ENCODE peak calls at places on chromosome 4, in seven cellular contexts. Z is fibroblast of lung, E is mesendoderm, A is heart left ventricle, I is adrenal gland, O is heart right ventricle, Q is right cardiac atrium. T is an unnamed sample.

GRCh38 chr4:108561086-108561485 is 59.3 kb upstream of the RPL34 start:
- DNase-seq in Z (no peak), E (no peak), A (no peak), I (no peak), O (no peak), Q (no peak), T (no peak)

GRCh38 chr4:17534705-17535104 is 19.7 kb downstream of the CLRN2 start:
- DNase-seq in Z (no peak), E (no peak), A (no peak), I (no peak), O (no peak), Q (no peak), T (no peak)

GRCh38 chr4:105596676-105597075 is 44.3 kb downstream of the ARHGEF38 start:
- DNase-seq in Z (no peak), E (peak; percentile 20), A (no peak), I (no peak), O (no peak), Q (no peak), T (no peak)

GRCh38 chr4:113540859-113541258 is 220.7 kb downstream of the CAMK2D start:
- DNase-seq in Z (peak; percentile 40), E (no peak), A (peak; percentile 66), I (no peak), O (peak; percentile 78), Q (no peak), T (no peak)

GRCh38 chr4:88054909-88055308 is 47.5 kb downstream of the PKD2 start:
- DNase-seq in Z (peak; percentile 40), E (peak; percentile 79), A (no peak), I (peak; percentile 34), O (peak; percentile 29), Q (no peak), T (no peak)

GRCh38 chr4:138975225-138975624 is 40.4 kb upstream of the NOCT start:
- DNase-seq in Z (no peak), E (peak; percentile 78), A (no peak), I (no peak), O (no peak), Q (no peak), T (no peak)

GRCh38 chr4:47213106-47213505 is 181.7 kb downstream of the GABRB1 start:
- DNase-seq in Z (no peak), E (no peak), A (no peak), I (no peak), O (no peak), Q (no peak), T (no peak)

GRCh38 chr4:106287353-106287969 is 28.5 kb downstream of the TBCK start:
- DNase-seq in Z (peak; percentile 69), E (peak; percentile 55), A (no peak), I (no peak), O (no peak), Q (no peak), T (no peak)

GRCh38 chr4:146040623-146041022 is 102.0 kb upstream of the ZNF827 start:
- DNase-seq in Z (no peak), E (no peak), A (no peak), I (no peak), O (no peak), Q (no peak), T (no peak)

DNA sequence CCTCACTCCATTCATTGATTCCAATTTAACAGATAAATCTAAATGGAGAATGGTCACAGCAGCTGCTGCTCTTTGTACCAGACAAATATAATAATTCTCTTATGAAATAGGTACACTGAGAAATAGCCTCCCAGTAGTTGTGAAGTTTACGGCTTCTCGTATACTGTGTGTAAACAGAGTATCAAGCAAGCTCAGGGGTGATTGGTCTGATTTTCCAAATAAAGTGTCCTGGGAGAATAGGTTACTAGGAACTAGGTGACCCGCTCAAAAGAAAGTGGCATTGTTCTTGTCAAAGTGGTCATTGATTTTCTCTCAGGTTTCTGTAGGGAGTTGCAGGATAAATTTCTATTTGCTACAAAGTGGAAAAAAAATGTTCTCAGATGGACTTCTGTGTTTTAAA is 838.2 kb downstream of the RAPGEF2 start:
- DNase-seq in Z (no peak), E (no peak), A (no peak), I (no peak), O (no peak), Q (no peak), T (no peak)
- H3K4me3 ChIP-seq in Z (no peak overlapping the region), E (no peak overlapping the region), A (no peak overlapping the region), I (no peak overlapping the region), O (no peak overlapping the region), Q (no peak overlapping the region), T (no peak overlapping the region)

GRCh38 chr4:39280770-39281169 is 85.4 kb downstream of the RFC1 start:
- DNase-seq in Z (no peak), E (no peak), A (no peak), I (no peak), O (no peak), Q (no peak), T (no peak)

GRCh38 chr4:39286263-39286662 is 79.9 kb downstream of the RFC1 start:
- DNase-seq in Z (no peak), E (no peak), A (no peak), I (no peak), O (no peak), Q (no peak), T (no peak)

GRCh38 chr4:39291686-39292085 is 74.5 kb downstream of the RFC1 start:
- DNase-seq in Z (no peak), E (no peak), A (no peak), I (no peak), O (no peak), Q (no peak), T (no peak)

GRCh38 chr4:39285111-39285795 is 80.9 kb downstream of the RFC1 start:
- DNase-seq in Z (no peak), E (no peak), A (no peak), I (no peak), O (no peak), Q (no peak), T (no peak)

DNA sequence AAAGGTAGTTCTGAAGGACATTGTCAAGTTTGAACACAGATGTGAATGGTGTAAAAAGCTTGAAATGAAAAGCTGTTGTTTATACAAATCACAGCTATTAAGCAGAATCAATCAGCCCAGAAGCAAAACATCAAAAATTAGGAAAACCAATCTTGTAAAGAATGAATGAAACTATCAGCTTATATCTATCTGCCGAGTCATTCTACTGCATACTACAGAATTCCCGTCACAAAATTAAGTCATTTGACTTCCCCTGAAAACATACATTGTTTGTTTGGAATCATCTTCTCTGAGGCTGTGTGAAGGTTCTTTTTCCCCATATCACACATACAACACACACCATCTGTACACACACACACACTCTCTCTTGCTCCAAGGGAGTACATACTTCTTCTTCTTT is 80.3 kb downstream of the RFC1 start:
- DNase-seq in Z (no peak), E (no peak), A (no peak), I (no peak), O (no peak), Q (no peak), T (no peak)
- H3K27ac ChIP-seq in Z (no peak overlapping the region), E (no peak overlapping the region), A (no peak overlapping the region), I (no peak overlapping the region), O (no peak overlapping the region), Q (no peak overlapping the region), T (no peak overlapping the region)

DNA sequence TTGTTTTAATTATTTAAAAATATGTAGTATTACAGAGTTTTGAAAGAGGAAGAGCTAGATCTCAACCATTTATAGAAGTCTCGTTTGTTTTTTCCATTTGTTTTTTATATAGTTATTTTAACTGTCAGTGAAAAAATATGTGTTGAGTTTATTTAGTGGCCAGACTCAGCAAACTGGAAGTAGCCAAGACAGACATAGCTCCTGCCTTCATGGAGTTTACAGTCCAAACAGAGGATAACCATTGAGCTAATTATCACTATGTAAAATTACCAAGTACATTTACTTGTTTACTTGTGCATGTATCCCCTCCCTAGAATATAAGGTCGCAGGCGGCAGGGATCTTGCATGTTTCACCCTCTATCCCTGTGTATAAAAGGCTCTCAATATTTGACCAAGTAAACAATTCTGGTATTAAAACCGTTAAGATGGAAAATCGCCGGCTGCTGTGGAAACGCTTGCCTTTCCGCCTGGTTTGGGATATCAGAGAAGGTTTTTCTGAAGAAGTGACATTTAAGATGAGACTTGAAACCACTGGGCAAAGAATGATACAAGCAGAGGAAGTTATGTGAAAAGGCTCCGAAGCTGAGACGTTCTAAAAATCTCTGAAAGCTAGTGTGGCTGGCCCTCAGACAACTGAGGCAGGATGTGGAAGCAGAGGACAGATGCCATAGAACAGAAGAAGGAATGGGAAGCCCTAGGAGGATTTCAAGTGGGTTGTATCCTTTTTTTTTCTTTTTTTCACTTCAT is 1.3 kb upstream of the CCNI start:
- DNase-seq in Z (no peak), E (no peak), A (no peak), I (no peak), O (no peak), Q (no peak), T (no peak)
- H3K4me3 ChIP-seq in Z (peak overlapping the region; percentile 92), E (no peak overlapping the region), A (peak overlapping the region; percentile 99), I (no peak overlapping the region), O (peak overlapping the region; percentile 84), Q (peak overlapping the region; percentile 97), T (peak overlapping the region; percentile 70)

DNA sequence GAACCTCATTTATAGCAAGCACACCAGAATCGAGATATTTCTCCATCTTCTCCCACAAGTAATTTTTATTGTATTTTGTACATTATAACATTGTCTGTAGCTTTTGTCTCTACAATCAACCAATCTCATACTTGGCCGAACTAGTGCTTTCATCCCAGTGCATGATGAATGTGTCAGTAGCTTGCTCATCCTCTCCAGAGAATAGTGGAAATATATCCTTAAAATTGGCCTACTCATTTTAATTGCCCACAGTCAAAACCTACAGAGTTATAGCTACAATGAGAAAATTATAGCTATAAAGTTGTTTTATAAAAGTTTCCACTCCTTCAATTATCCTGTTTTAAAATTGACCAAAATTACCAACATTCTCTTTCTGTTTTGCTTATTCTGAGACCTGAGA is 103.8 kb downstream of the MAPK10 start:
- DNase-seq in Z (no peak), E (no peak), A (no peak), I (no peak), O (no peak), Q (no peak), T (no peak)
- H3K27ac ChIP-seq in Z (no peak overlapping the region), E (no peak overlapping the region), A (no peak overlapping the region), I (no peak overlapping the region), O (no peak overlapping the region), Q (no peak overlapping the region), T (no peak overlapping the region)

GRCh38 chr4:136186650-136187049 is 1345.6 kb downstream of the PCDH18 start:
- DNase-seq in Z (no peak), E (no peak), A (no peak), I (no peak), O (no peak), Q (no peak), T (no peak)
- H3K4me3 ChIP-seq in Z (no peak overlapping the region), E (no peak overlapping the region), A (no peak overlapping the region), I (no peak overlapping the region), O (no peak overlapping the region), Q (no peak overlapping the region), T (no peak overlapping the region)

GRCh38 chr4:143375326-143376073 is 38.8 kb downstream of the GAB1 start:
- DNase-seq in Z (peak; percentile 20), E (peak; percentile 67), A (peak; percentile 37), I (peak; percentile 44), O (no peak), Q (peak; percentile 56), T (no peak)
- H3K27ac ChIP-seq in Z (no peak overlapping the region), E (no peak overlapping the region), A (no peak overlapping the region), I (no peak overlapping the region), O (no peak overlapping the region), Q (no peak overlapping the region), T (no peak overlapping the region)

GRCh38 chr4:162285753-162286152 is 122.0 kb upstream of the FSTL5 start:
- DNase-seq in Z (no peak), E (no peak), A (no peak), I (no peak), O (no peak), Q (no peak), T (no peak)

DNA sequence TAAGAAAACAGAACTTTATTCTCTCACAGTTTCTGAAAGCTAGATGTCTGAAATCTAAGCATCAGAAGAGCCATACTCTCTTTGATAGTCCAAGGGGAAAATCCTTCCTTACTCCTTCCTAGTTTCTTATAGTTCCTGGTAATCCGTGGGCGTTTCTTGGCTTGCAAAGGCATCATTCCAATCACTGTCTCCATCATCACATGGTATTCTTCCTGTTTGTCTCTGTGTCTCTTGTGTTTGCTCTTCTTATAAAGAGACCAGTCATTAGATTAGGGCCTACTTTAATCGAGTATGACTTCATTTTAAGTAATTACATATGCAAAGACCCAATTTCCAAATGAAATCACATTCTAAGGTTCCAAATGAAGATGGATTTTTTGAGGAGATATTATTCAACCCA is 118.9 kb upstream of the FSTL5 start:
- DNase-seq in Z (no peak), E (no peak), A (no peak), I (no peak), O (no peak), Q (no peak), T (no peak)
- H3K4me3 ChIP-seq in Z (no peak overlapping the region), E (no peak overlapping the region), A (no peak overlapping the region), I (no peak overlapping the region), O (no peak overlapping the region), Q (no peak overlapping the region), T (no peak overlapping the region)